ENCODE peak calls at places on chromosomes 7 and 10, in six cellular contexts. E is heart left ventricle, D is AG04450, L is psoas muscle, M is esophagus squamous epithelium, I is upper lobe of right lung. O is an unnamed sample.

GRCh38 chr10:128814024-128814423 is 653.0 kb upstream of the MGMT start:
- DNase-seq in E (no peak), D (no peak), L (no peak), M (no peak), I (no peak), O (no peak)

GRCh38 chr7:130925136-130925794 is 191.3 kb upstream of the KLF14 start:
- DNase-seq in E (no peak), D (no peak), L (no peak), M (no peak), I (no peak), O (no peak)

GRCh38 chr10:28580825-28581224 is 47.9 kb downstream of the WAC start:
- DNase-seq in E (no peak), D (no peak), L (no peak), M (no peak), I (no peak), O (no peak)

GRCh38 chr7:155490697-155491628 is 33.0 kb downstream of the EN2 start:
- DNase-seq in E (peak; percentile 80), D (no peak), L (peak; percentile 64), M (no peak), I (peak; percentile 82), O (peak; percentile 74)

GRCh38 chr7:55086413-55087201 is 67.8 kb downstream of the EGFR start:
- DNase-seq in E (no peak), D (peak; percentile 45), L (no peak), M (no peak), I (peak; percentile 69), O (peak; percentile 56)

GRCh38 chr7:141785711-141786552 is 4.1 kb upstream of the TAS2R5 start:
- DNase-seq in E (no peak), D (peak; percentile 16), L (no peak), M (no peak), I (no peak), O (peak; percentile 15)

GRCh38 chr7:1807821-1808600 is 137.9 kb downstream of the ELFN1 start:
- DNase-seq in E (no peak), D (no peak), L (no peak), M (no peak), I (peak; percentile 33), O (no peak)

GRCh38 chr10:88497878-88498277 is 85.2 kb downstream of the RNLS start:
- DNase-seq in E (no peak), D (no peak), L (no peak), M (no peak), I (no peak), O (no peak)

GRCh38 chr7:106425017-106425719 is 140.4 kb upstream of the NAMPT start:
- DNase-seq in E (no peak), D (peak; percentile 98), L (peak; percentile 49), M (peak; percentile 17), I (peak; percentile 79), O (peak; percentile 60)

GRCh38 chr10:91587710-91588638 is 44.9 kb downstream of the PPP1R3C start:
- DNase-seq in E (no peak), D (no peak), L (no peak), M (no peak), I (no peak), O (no peak)

GRCh38 chr10:421170-421569 is 268.3 kb downstream of the DIP2C start:
- DNase-seq in E (no peak), D (no peak), L (no peak), M (no peak), I (no peak), O (no peak)
- TF ChIP-seq CTCF in E (no peak), D (no peak), L (no peak), M (no peak), I (no peak), O (no peak)

DNA sequence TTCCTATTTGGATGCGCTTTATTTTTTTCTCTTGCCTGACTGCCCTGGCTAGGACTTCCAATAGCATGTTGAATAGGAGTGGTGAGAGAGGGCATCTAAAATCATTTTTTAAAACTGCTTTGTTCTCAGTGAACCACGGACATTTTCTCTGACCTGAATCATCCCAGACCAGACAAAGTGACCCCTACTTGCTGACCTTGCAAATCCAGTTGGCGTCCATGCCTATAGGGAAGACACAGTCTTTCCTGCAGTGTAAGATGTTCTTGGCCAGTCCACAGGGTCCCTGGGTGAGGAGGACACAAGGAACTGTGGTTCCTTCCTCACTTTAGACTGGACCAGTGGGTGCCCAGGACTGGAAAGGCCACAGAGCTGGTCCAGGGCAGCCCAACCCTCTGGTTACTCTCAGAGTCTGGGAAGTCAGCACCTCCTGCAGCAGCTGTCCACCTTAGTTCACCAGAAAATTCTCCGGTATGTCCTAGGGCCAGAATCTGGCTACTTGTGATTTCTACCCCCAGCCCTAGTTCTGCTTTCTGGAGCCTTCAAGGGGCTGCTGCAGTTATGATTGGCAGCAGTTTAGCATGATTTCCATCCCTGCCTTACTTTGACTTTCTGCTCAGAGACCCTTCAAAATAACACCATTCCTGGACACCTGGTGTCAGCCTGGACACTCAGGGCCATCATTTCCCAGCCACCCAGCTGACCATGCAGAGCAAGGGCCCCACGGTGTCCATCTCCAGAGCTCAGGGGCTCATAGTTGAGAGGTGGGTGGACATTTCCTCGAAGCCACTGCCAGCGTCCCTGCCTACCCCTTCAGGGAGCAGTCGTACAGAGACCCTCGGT is 19.3 kb downstream of the VIPR2 start:
- DNase-seq in E (no peak), D (no peak), L (no peak), M (no peak), I (no peak), O (no peak)
- H3K4me3 ChIP-seq in E (no peak overlapping the region), D (no peak overlapping the region), L (no peak overlapping the region), M (no peak overlapping the region), I (no peak overlapping the region), O (no peak overlapping the region)

GRCh38 chr7:73624669-73625001 is 313 bp upstream of the MLXIPL start:
- DNase-seq in E (no peak), D (no peak), L (no peak), M (no peak), I (no peak), O (no peak)

GRCh38 chr7:73623798-73624668 is at the start of gene MLXIPL:
- DNase-seq in E (peak; percentile 83), D (no peak), L (peak; percentile 86), M (no peak), I (peak; percentile 94), O (peak; percentile 57)

GRCh38 chr7:73625276-73625675 is 954 bp upstream of the MLXIPL start:
- DNase-seq in E (no peak), D (no peak), L (no peak), M (no peak), I (no peak), O (no peak)

GRCh38 chr7:73628504-73628903 is 4.2 kb upstream of the MLXIPL start:
- DNase-seq in E (no peak), D (no peak), L (no peak), M (no peak), I (no peak), O (no peak)

GRCh38 chr7:73626814-73627213 is 2.5 kb upstream of the MLXIPL start:
- DNase-seq in E (no peak), D (no peak), L (no peak), M (no peak), I (no peak), O (no peak)
- TF ChIP-seq CTCF in E (no peak), D (peak; percentile 39), L (no peak), M (no peak), I (no peak), O (no peak)

GRCh38 chr7:6164491-6164890 is 107.9 kb downstream of the CYTH3 start:
- DNase-seq in E (peak; percentile 83), D (no peak), L (no peak), M (no peak), I (peak; percentile 47), O (no peak)
- H3K4me3 ChIP-seq in E (no peak overlapping the region), D (no peak overlapping the region), L (no peak overlapping the region), M (no peak overlapping the region), I (no peak overlapping the region), O (no peak overlapping the region)

DNA sequence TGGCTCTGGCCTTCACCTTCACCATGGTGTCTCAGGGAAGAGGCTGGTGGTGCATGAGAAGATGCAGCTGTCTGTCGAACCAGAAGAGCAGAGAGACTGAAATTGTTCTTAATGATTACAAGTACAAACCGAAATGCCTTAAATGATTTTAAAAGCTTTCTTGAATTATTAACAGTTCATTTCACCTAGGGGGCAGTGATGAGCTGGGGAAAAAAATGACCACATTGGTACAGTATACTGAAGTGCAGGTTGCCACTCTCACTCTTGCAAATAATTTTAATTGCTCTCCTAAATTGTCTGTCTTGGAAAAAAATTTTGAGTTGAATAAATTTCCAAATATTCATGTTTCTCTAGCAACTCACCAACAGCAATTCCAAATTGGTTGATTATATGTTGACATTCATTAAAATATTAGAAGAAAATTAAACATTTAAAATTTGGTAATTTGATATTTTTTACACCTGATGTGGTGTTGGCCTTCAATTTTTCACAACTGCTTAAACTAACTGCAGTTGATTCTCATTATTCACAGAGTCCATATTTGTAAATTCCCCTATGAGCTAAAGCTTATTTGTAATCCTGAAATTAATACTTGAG is 692.6 kb downstream of the ZWINT start:
- DNase-seq in E (no peak), D (no peak), L (no peak), M (no peak), I (no peak), O (no peak)
- TF ChIP-seq CTCF in E (no peak), D (no peak), L (no peak), M (peak; percentile 7), I (peak; percentile 24), O (peak; percentile 26)

GRCh38 chr10:104678658-104679057 is 37.6 kb downstream of the SORCS3 start:
- DNase-seq in E (no peak), D (no peak), L (no peak), M (no peak), I (no peak), O (no peak)

GRCh38 chr10:104681485-104681884 is 40.4 kb downstream of the SORCS3 start:
- DNase-seq in E (no peak), D (no peak), L (no peak), M (no peak), I (no peak), O (no peak)

GRCh38 chr10:104683567-104683966 is 42.5 kb downstream of the SORCS3 start:
- DNase-seq in E (no peak), D (no peak), L (no peak), M (no peak), I (no peak), O (no peak)

GRCh38 chr10:104680467-104681401 is 39.6 kb downstream of the SORCS3 start:
- DNase-seq in E (no peak), D (no peak), L (no peak), M (no peak), I (peak; percentile 68), O (no peak)
- H3K4me3 ChIP-seq in E (peak overlapping the region; percentile 28), D (no peak overlapping the region), L (no peak overlapping the region), M (peak overlapping the region; percentile 17), I (peak overlapping the region; percentile 25), O (no peak overlapping the region)

DNA sequence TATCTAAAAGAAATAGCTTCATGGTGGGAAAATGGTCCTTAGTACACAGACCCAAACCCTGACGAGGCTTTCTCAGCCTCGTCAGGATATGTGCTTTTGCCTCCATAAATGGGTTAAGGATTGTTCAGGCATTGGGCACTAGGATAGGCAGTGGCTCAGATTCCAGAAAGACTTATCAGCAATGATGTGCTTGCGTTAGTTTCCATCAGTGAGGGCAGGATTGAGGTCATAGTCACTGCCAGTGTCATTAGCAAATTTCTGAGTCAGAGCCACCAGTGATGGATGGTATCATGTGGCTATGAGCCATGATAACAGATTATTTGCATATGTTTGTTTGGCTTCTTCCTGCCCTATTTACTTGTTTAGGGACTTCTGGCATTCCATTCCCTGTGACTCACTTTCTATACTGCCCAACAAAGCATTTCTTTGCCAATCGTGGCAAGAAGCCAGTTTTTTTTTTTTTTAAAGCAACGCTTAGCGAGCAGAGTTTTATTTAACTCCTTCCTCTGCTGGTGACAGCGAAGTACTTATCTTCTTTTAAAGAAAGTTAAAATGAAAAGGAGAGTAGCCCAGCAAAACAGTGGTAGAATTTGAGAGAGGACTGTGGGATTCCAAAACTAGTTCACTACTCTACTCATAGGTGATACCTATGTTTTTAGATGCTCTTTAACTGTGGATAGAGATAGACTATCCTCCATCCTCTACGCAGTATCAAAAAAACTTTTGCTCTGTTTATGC is 44.4 kb downstream of the MYPN start:
- DNase-seq in E (no peak), D (peak; percentile 88), L (no peak), M (no peak), I (no peak), O (no peak)
- TF ChIP-seq CTCF in E (no peak), D (no peak), L (no peak), M (no peak), I (no peak), O (no peak)

O was measured in GM06990.